ENCODE peak calls at places on chromosomes 5 and 9, in nine cellular contexts. F is HFF-Myc; Q is neural progenitor cell; C is CD4-positive, alpha-beta T cell; H is stomach; M is spleen; T is AG09309; J is AG09319; W is endodermal cell. R is an unnamed sample.

GRCh38 chr5:72071906-72072305 is 35.4 kb upstream of the MAP1B start:
- DNase-seq in F (no peak), Q (no peak), C (no peak), H (no peak), M (no peak), T (no peak), J (peak; percentile 14), W (no peak), R (no peak)

GRCh38 chr9:115164511-115164974 is 46.6 kb upstream of the TNC start:
- DNase-seq in F (peak; percentile 57), Q (peak; percentile 10), C (no peak), H (no peak), M (no peak), T (no peak), J (no peak), W (peak; percentile 68), R (no peak)

GRCh38 chr5:80588858-80589540 is 18.9 kb upstream of the ANKRD34B start:
- DNase-seq in F (no peak), Q (no peak), C (no peak), H (no peak), M (no peak), T (no peak), J (no peak), W (no peak), R (no peak)

GRCh38 chr5:78008356-78008967 is 232.3 kb upstream of the TBCA start:
- DNase-seq in F (peak; percentile 9), Q (peak; percentile 68), C (no peak), H (no peak), M (no peak), T (peak; percentile 3), J (peak; percentile 11), W (no peak), R (no peak)

GRCh38 chr9:135075234-135076142 is 12.0 kb upstream of the OLFM1 start:
- DNase-seq in F (no peak), Q (peak; percentile 80), C (no peak), H (peak; percentile 29), M (peak; percentile 86), T (no peak), J (peak; percentile 22), W (peak; percentile 86), R (peak; percentile 81)

GRCh38 chr5:150519978-150520377 is 12.0 kb downstream of the NDST1 start:
- DNase-seq in F (no peak), Q (no peak), C (no peak), H (no peak), M (no peak), T (no peak), J (no peak), W (no peak), R (no peak)

GRCh38 chr5:37921452-37921851 is 81.6 kb upstream of the GDNF start:
- DNase-seq in F (no peak), Q (no peak), C (no peak), H (no peak), M (no peak), T (no peak), J (no peak), W (no peak), R (no peak)

GRCh38 chr5:124675921-124676846 is 70.3 kb downstream of the ZNF608 start:
- DNase-seq in F (no peak), Q (no peak), C (no peak), H (no peak), M (no peak), T (no peak), J (no peak), W (no peak), R (no peak)

GRCh38 chr9:132214027-132214622 is 52.3 kb downstream of the NTNG2 start:
- DNase-seq in F (peak; percentile 41), Q (peak; percentile 52), C (no peak), H (peak; percentile 38), M (no peak), T (peak; percentile 66), J (peak; percentile 40), W (peak; percentile 86), R (no peak)

GRCh38 chr5:132526290-132526973 is 16.9 kb downstream of the IL5 start:
- DNase-seq in F (peak; percentile 26), Q (peak; percentile 72), C (peak; percentile 4), H (peak; percentile 53), M (no peak), T (no peak), J (no peak), W (peak; percentile 82), R (no peak)

GRCh38 chr5:130724658-130725057 is 440.4 kb downstream of the HINT1 start:
- DNase-seq in F (no peak), Q (no peak), C (no peak), H (no peak), M (no peak), T (no peak), J (no peak), W (no peak), R (no peak)

GRCh38 chr5:130715541-130715940 is 449.5 kb downstream of the HINT1 start:
- DNase-seq in F (no peak), Q (no peak), C (no peak), H (no peak), M (no peak), T (no peak), J (no peak), W (no peak), R (no peak)

DNA sequence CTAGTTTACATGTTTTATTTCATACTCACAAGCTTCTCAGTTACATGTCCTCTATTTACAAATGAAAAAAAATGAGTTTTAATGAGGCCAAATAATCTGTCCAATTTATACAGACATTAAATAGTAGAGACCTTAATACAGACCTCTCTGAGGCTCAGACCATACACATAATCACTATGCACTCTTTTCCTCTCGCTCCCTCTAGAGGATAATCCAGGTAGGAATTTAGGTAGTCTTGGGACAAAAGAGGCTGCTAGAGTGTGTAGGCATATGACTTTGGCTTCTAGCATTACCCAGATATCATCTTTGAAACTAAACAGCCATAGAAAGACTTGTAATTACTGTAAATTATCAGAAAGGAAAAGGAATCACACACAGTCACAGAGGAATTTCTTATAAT is 444.7 kb downstream of the HINT1 start:
- DNase-seq in F (peak; percentile 20), Q (peak; percentile 71), C (no peak), H (no peak), M (no peak), T (peak; percentile 20), J (peak; percentile 1), W (no peak), R (no peak)
- TF ChIP-seq CTCF in F (peak; percentile 38), Q (peak; percentile 72), C (no peak), H (no peak), M (no peak), T (peak; percentile 66), J (peak; percentile 49), W (peak; percentile 83), R (peak; percentile 79)

GRCh38 chr5:177554474-177555111 is at the start of gene FAM193B:
- DNase-seq in F (peak; percentile 70), Q (peak; percentile 97), C (peak; percentile 93), H (peak; percentile 95), M (peak; percentile 98), T (peak; percentile 49), J (peak; percentile 69), W (peak; percentile 99), R (peak; percentile 98)

GRCh38 chr5:177555665-177556064 is 1.3 kb upstream of the FAM193B start:
- DNase-seq in F (no peak), Q (no peak), C (no peak), H (no peak), M (no peak), T (no peak), J (no peak), W (no peak), R (no peak)

GRCh38 chr5:177553671-177554429 is 513 bp downstream of the FAM193B start:
- DNase-seq in F (no peak), Q (peak; percentile 49), C (peak; percentile 38), H (peak; percentile 56), M (peak; percentile 92), T (no peak), J (no peak), W (peak; percentile 73), R (no peak)

GRCh38 chr5:177555228-177555627 is 865 bp upstream of the FAM193B start:
- DNase-seq in F (no peak), Q (no peak), C (no peak), H (no peak), M (no peak), T (no peak), J (no peak), W (no peak), R (no peak)

DNA sequence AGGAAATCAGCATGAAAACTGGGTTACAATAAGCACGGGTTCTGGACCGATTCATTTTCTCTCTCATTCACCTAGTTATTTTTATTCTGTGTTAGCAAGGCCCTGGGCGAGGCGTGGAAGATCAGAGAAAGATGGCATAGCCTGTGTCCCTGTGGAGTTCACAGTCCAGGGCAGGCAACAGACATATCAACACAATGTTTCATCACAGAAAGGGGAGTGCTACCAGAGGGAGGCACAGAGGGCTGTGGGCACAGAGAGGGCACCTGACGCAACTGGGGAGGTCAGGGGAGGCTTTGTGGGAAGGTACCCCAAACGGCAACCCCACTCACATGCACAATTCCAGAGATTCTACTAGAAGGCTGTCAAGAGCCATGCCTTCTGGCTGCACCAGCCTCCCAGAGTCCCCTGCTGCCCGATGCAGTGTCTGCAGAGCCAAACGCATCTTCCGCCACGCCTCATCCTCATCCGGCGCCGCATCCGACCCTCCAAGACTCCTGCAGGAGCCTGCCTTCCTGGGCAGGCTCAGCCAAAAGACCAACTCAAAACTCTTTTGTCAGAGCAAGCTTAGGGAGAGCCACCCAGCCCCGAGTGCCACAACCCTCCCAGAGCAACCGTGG is 1.4 kb downstream of the FAM193B start:
- DNase-seq in F (no peak), Q (peak; percentile 20), C (no peak), H (no peak), M (peak; percentile 79), T (no peak), J (no peak), W (peak; percentile 53), R (no peak)
- TF ChIP-seq CTCF in F (no peak), Q (no peak), C (no peak), H (no peak), M (no peak), T (no peak), J (peak; percentile 22), W (no peak), R (no peak)

GRCh38 chr5:42950466-42951168 is 89.5 kb downstream of the ANXA2R start:
- DNase-seq in F (peak; percentile 99), Q (no peak), C (peak; percentile 63), H (peak; percentile 74), M (no peak), T (peak; percentile 100), J (peak; percentile 97), W (peak; percentile 63), R (no peak)
- TF ChIP-seq CTCF in F (no peak), Q (no peak), C (no peak), H (no peak), M (no peak), T (no peak), J (no peak), W (no peak), R (no peak)

GRCh38 chr5:95317085-95317484 is 32.2 kb upstream of the MCTP1 start:
- DNase-seq in F (no peak), Q (peak; percentile 26), C (no peak), H (no peak), M (no peak), T (no peak), J (no peak), W (peak; percentile 66), R (no peak)
- TF ChIP-seq CTCF in F (no peak), Q (peak; percentile 52), C (no peak), H (no peak), M (no peak), T (no peak), J (no peak), W (peak; percentile 81), R (peak; percentile 6)

GRCh38 chr9:6488395-6488794 is 75.4 kb downstream of the UHRF2 start:
- DNase-seq in F (no peak), Q (peak; percentile 27), C (no peak), H (no peak), M (no peak), T (no peak), J (no peak), W (peak; percentile 69), R (no peak)
- TF ChIP-seq CTCF in F (peak; percentile 7), Q (peak; percentile 12), C (no peak), H (no peak), M (no peak), T (no peak), J (no peak), W (peak; percentile 59), R (no peak)